ENCODE peak calls at places on chromosomes 4 and X, in ten cellular contexts. B is fibroblast of villous mesenchyme; Z is Caco-2; R is K562; E is gastrocnemius medialis; W is OCI-LY7; P is CD8-positive, alpha-beta T cell; J is thoracic aorta; N is foreskin fibroblast; C is choroid plexus epithelial cell. F is an unnamed sample.

GRCh38 chrX:138191998-138192397 is 519.5 kb downstream of the FGF13 start:
- DNase-seq in E (no peak), Z (no peak), C (peak), J (no peak), R (peak), B (no peak), W (peak), N (peak), P (no peak), F (no peak)

GRCh38 chr4:120843840-120844527 is 78.5 kb downstream of the PRDM5 start:
- DNase-seq in Z (peak), N (no peak), E (no peak), R (no peak), B (no peak), C (no peak), P (no peak), J (no peak), W (peak), F (no peak)

GRCh38 chr4:54902261-54902660 is 223.1 kb downstream of the KDR start:
- DNase-seq in E (no peak), W (no peak), P (no peak), C (peak), R (no peak), N (peak), Z (no peak), J (no peak), B (no peak), F (no peak)

GRCh38 chr4:153521995-153522799 is 56.0 kb downstream of the TMEM131L start:
- DNase-seq in E (no peak), R (no peak), J (no peak), Z (no peak), N (no peak), B (no peak), C (no peak), W (peak), P (peak), F (no peak)

GRCh38 chr4:139732991-139733555 is 67.5 kb downstream of the MGST2 start:
- DNase-seq in J (no peak), P (no peak), C (no peak), E (no peak), Z (no peak), B (no peak), N (no peak), W (no peak), R (peak), F (no peak)

GRCh38 chr4:102533916-102534315 is 32.8 kb downstream of the NFKB1 start:
- DNase-seq in J (no peak), B (no peak), N (no peak), W (no peak), C (no peak), Z (no peak), E (no peak), R (no peak), P (no peak), F (no peak)

GRCh38 chr4:140046037-140046436 is 107.9 kb downstream of the MAML3 start:
- DNase-seq in E (no peak), N (no peak), W (no peak), P (no peak), J (no peak), R (no peak), C (no peak), B (no peak), Z (no peak), F (no peak)

GRCh38 chrX:149630681-149631292 is 805 bp downstream of the TMEM185A start:
- DNase-seq in W (no peak), C (peak), R (no peak), E (peak), B (peak), N (peak), Z (no peak), J (no peak), P (no peak), F (no peak)

GRCh38 chrX:68826113-68826980 is 2.5 kb upstream of the EFNB1 start:
- DNase-seq in Z (no peak), J (no peak), W (no peak), R (no peak), P (no peak), N (no peak), B (no peak), E (no peak), C (peak), F (no peak)

DNA sequence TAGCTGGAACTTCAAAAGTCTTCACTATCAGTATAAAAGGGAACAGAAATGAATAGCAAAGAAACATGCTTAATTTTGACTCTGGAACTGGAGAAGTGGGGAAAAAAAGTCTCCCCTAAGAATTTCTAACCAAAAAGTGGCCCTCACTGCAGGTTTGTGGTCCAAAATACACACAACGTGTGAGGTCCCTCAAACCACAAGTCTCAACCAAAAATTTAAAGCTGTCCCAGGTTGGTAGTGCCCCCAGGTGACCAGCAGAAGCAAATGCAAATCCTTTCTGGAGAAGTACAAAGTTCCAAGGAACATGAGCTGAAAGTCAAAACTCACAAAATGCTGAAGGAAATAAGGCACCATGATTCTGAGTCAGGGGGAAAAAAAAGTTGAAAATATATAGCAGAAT is 23.6 kb upstream of the VAMP7 start:
- DNase-seq in R (peak), W (peak), C (peak), P (no peak), E (no peak), Z (no peak), J (no peak), N (peak), B (peak), F (no peak)
- TF ChIP-seq CTCF in R (peak), W (peak), C (peak), P (no peak), E (no peak), Z (no peak), J (no peak), N (peak), B (peak), F (no peak)

GRCh38 chrX:46575991-46576392 is 2.4 kb downstream of the CHST7 start:
- DNase-seq in P (no peak), N (peak), Z (no peak), R (no peak), B (peak), E (peak), J (no peak), W (peak), C (peak), F (no peak)
- H3K4me3 ChIP-seq in P (no peak), N (peak), Z (peak), R (no peak), B (peak), E (peak), J (peak), W (peak), C (peak), F (peak)

DNA sequence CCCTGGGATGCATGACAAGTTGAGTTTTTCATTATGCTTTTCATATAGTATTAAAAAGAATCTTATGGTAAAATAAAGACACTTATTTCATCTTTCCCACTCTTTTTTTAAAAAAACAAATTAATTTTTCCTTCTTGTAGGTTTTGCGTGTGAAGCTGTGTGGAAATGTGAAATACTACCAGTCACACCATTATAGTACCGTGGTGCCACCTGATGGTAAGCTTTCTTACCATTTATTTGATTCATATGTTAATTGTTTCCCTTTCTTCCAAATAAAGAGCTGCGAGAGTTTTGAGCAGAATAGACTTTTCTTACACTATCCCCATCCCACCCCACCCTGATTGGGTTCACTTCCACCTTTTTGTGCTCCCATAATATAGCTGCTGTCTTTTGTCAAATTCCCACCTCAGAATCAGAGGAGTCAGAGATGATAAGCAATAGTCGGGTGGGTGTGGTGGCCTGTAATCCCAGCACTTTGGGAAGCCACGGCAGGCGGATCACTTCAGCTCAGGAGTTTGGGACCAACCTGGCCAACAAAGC is 44.3 kb downstream of the CASP6 start:
- DNase-seq in P (no peak), R (no peak), W (no peak), B (peak), N (peak), Z (no peak), C (peak), E (no peak), J (no peak), F (no peak)
- TF ChIP-seq CTCF in P (no peak), R (no peak), W (peak), B (peak), N (no peak), Z (no peak), C (peak), E (no peak), J (no peak), F (no peak)

GRCh38 chrX:45788941-45789348 is 588.3 kb upstream of the DIPK2B start:
- DNase-seq in P (no peak), B (no peak), C (no peak), Z (no peak), W (no peak), R (no peak), N (peak), E (peak), J (no peak), F (no peak)
- H3K4me3 ChIP-seq in P (no peak), B (no peak), C (peak), Z (no peak), W (no peak), R (no peak), N (no peak), E (no peak), J (no peak), F (no peak)

GRCh38 chrX:25079020-25079419 is 63.3 kb upstream of the ARX start:
- DNase-seq in P (no peak), N (no peak), C (no peak), Z (no peak), E (no peak), J (no peak), W (peak), R (no peak), B (no peak), F (no peak)
- TF ChIP-seq CTCF in P (no peak), N (no peak), C (no peak), Z (no peak), E (no peak), J (no peak), W (no peak), R (no peak), B (no peak), F (no peak)